ENCODE peak calls at places on chromosomes 16 and 17, in four cellular contexts. M is cardiac fibroblast, W is choroid plexus epithelial cell, S is stomach. G is an unnamed sample.
A peak's percentile ranks its signal among the peaks of the same experiment; 100 is the strongest.

GRCh38 chr16:49461517-49461951 is 87.9 kb downstream of the C16orf78 start:
- DNase-seq in M (no peak), S (peak; percentile 2), W (no peak), G (no peak)

GRCh38 chr17:46851029-46851741 is at the start of gene WNT9B:
- DNase-seq in M (no peak), W (no peak), S (peak; percentile 57), G (peak; percentile 41)

GRCh38 chr17:73592531-73592961 is 51.7 kb downstream of the SDK2 start:
- DNase-seq in W (no peak), S (no peak), M (no peak), G (no peak)

GRCh38 chr17:10041287-10041612 is 136.2 kb upstream of the RCVRN start:
- DNase-seq in W (no peak), M (no peak), S (no peak), G (no peak)

GRCh38 chr17:40104570-40105471 is 4.4 kb upstream of the NR1D1 start:
- DNase-seq in W (no peak), M (no peak), S (no peak), G (peak; percentile 92)

GRCh38 chr17:36928450-36929125 is 8.7 kb upstream of the LHX1 start:
- DNase-seq in W (no peak), S (no peak), M (no peak), G (no peak)

GRCh38 chr17:82400830-82401229 is 17.3 kb upstream of the HEXD start:
- DNase-seq in W (no peak), M (no peak), S (peak; percentile 49), G (no peak)

GRCh38 chr17:12789976-12790805 is 893 bp downstream of the ARHGAP44 start:
- DNase-seq in M (no peak), S (peak; percentile 27), W (no peak), G (peak; percentile 14)

GRCh38 chr17:49957350-49957749 is 11.6 kb upstream of the DLX4 start:
- DNase-seq in S (no peak), M (no peak), W (no peak), G (no peak)

GRCh38 chr17:2700031-2700490 is 11.5 kb downstream of the CLUH start:
- DNase-seq in S (no peak), M (no peak), W (no peak), G (no peak)

GRCh38 chr16:85129846-85130706 is 17.8 kb upstream of the CIBAR2 start:
- DNase-seq in S (no peak), W (peak; percentile 50), M (peak; percentile 89), G (no peak)

GRCh38 chr17:28612936-28613872 is 781 bp downstream of the RSKR start:
- DNase-seq in S (peak; percentile 33), M (peak; percentile 59), W (peak; percentile 70), G (peak; percentile 28)

GRCh38 chr16:24013733-24014645 is 178.2 kb downstream of the PRKCB start:
- DNase-seq in M (no peak), W (no peak), S (peak; percentile 31), G (no peak)

GRCh38 chr17:17557796-17558195 is 33.7 kb downstream of the PEMT start:
- DNase-seq in S (peak; percentile 77), W (no peak), M (no peak), G (no peak)

GRCh38 chr17:39715375-39716072 is 14.8 kb downstream of the MIEN1 start:
- DNase-seq in W (no peak), S (no peak), M (no peak), G (no peak)

DNA sequence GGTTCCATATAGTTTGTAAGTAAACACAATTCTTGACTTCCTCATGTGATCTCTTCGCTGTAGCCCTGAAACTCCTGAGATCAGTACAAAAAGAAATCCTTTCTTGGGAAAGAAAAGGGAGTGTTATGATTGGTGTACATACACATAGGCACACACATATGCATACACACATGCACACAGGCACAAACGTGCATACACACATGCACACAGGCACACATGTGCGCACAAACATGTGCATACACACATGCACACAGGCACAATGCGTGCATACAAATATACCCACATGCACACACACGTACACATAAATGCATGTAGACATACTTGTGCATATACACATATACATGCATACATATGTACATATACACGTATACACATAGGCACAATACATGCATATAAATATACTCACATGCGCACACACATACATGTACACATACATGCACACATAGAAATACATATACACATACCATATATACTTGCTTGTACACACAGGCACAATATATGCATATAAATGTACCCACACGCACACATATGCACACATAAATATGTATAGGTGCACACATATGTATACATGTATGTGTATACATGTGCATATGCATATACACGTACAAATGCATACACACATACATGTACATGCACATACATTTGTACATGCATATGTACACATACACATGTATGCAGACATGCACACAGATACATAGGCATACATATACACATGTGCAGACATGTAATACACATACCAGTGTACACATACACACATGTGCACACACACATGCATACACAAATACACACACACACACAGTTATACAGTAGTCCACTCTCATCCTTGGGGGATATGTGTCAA is 26.4 kb downstream of the CMIP start:
- DNase-seq in S (no peak), M (no peak), W (no peak), G (no peak)
- H3K4me3 ChIP-seq in S (no peak overlapping the region), M (no peak overlapping the region), W (no peak overlapping the region), G (no peak overlapping the region)

DNA sequence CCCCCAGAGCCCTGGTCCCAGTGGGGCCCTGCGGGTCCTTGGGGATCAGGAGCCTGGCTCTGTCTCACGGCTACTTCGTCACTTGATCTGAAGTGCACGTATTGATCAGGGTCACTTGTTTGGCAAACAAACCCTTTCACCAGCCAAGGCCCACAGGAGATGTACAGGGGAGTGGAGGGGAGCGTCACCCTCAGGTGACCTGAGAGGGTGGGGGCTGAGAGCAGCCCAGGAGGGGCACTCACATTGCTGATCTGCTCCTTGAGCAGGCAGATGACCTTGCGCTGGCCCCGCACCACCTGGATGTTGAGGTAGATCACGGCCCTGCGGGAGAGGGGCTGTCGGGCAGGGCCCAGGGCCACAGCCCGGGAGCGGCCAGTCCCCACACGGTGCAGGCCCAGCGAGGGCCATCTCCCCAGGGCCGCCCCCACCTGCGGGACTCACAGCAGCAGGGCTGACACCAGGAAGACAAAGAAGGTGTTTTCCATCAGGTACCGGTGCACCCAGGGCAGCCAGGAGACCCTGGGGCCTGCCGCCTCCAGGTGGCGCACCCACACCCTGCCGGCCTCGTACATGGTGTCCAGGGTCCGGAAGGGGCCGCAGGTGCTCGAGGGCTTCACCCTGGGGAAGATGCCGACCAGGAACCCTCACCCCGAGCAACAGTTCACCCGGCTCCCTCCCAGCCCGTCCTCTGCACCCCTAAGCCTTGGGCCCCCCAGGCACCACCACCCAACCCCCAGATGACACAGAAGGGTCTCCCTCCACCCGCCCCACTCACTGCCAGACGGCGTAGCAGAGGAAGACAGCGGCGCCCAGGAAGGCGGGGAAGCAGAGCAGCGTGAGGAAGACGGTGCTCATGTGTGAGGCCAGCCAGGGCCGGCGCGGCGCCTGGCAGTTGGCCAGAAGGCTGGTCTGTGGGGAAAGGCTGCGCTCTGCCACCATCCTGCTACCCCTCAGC is 11.3 kb downstream of the TMC6 start:
- DNase-seq in S (peak; percentile 60), M (no peak), W (no peak), G (peak; percentile 26)
- TF ChIP-seq CTCF in S (peak; percentile 48), M (peak; percentile 24), W (peak; percentile 39), G (peak; percentile 55)

GRCh38 chr17:79792371-79792871 is 4.5 kb downstream of the CBX8 start:
- DNase-seq in M (no peak), W (no peak), S (no peak), G (no peak)
- H3K4me3 ChIP-seq in M (no peak overlapping the region), W (peak overlapping the region; percentile 57), S (no peak overlapping the region), G (no peak overlapping the region)

GRCh38 chr16:30893744-30894539 is at the start of gene BCL7C:
- DNase-seq in M (peak; percentile 91), S (peak; percentile 94), W (peak; percentile 76), G (peak; percentile 88)
- TF ChIP-seq CTCF in M (peak; percentile 25), S (peak; percentile 26), W (peak; percentile 36), G (peak; percentile 9)

GRCh38 chr16:5500526-5500925 is 402.9 kb upstream of the EEF2KMT start:
- DNase-seq in W (no peak), S (no peak), M (no peak), G (no peak)
- H3K4me3 ChIP-seq in W (no peak overlapping the region), S (no peak overlapping the region), M (no peak overlapping the region), G (no peak overlapping the region)

GRCh38 chr16:17050468-17050867 is 420.3 kb downstream of the XYLT1 start:
- DNase-seq in S (no peak), M (no peak), W (no peak), G (no peak)

GRCh38 chr16:17056666-17057065 is 414.1 kb downstream of the XYLT1 start:
- DNase-seq in W (no peak), S (no peak), M (no peak), G (no peak)

GRCh38 chr16:17058471-17058870 is 412.3 kb downstream of the XYLT1 start:
- DNase-seq in S (no peak), W (no peak), M (no peak), G (no peak)

GRCh38 chr16:17053536-17054160 is 417.1 kb downstream of the XYLT1 start:
- DNase-seq in W (no peak), M (no peak), S (no peak), G (no peak)
- TF ChIP-seq CTCF in W (no peak), M (no peak), S (no peak), G (no peak)

DNA sequence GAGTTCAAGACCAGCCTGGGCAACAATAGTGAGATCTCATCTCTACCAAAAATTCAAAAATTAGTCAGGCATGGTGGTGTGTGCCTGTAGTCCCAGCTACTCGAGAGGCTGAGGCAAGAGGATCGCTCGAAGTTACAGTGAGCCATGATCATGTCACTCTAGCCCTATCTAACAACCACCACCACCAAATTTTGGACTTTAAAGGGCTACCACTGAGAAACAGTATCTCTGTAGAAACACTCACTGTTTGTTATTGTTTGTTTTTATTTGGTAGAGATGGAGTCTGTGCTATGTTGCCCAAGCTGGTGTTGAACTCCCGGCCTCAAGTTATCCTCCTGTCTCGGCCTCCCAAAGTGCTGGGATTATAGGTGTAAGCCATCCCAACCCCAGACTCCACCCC is 1.3 kb upstream of the UBALD2 start:
- DNase-seq in S (no peak), W (no peak), M (no peak), G (no peak)
- H3K4me3 ChIP-seq in S (no peak overlapping the region), W (no peak overlapping the region), M (no peak overlapping the region), G (no peak overlapping the region)

GRCh38 chr16:28085376-28086171 is 22.1 kb upstream of the GSG1L start:
- DNase-seq in W (no peak), S (no peak), M (no peak), G (no peak)

GRCh38 chr16:28087675-28088285 is 24.3 kb upstream of the GSG1L start:
- DNase-seq in M (no peak), S (no peak), W (no peak), G (no peak)

GRCh38 chr16:28086496-28087139 is 23.1 kb upstream of the GSG1L start:
- DNase-seq in M (no peak), W (no peak), S (no peak), G (no peak)

GRCh38 chr16:28089205-28089991 is 25.9 kb upstream of the GSG1L start:
- DNase-seq in W (no peak), M (no peak), S (no peak), G (no peak)

DNA sequence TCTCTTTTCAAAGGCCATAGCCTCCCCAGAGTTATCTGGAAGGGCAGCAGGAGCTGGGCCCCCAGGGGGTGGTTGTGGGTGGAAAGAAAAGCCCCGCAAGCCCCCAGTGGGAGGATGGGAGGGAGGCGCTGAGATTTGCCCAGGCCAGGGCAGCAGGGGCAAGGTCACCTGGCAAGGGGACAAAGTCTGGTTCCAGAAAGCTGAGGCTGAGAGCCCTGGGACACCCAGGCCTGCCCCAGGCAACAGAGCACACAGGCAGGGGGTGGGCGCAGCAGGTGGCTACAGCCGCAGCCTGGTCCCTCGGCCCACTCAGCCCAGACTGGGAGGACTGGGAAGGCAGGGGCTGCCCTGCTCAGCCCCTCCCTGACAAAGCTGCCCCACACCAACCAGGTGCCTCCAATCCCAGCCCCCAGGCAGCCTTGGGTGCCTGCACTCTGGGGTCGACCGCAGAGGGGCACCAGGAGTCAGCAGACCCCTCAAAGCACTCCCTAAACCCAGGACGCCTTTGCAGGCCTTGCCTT is 23.7 kb upstream of the GSG1L start:
- DNase-seq in W (no peak), M (no peak), S (no peak), G (no peak)
- TF ChIP-seq CTCF in W (no peak), M (no peak), S (no peak), G (no peak)